ENCODE peak calls at places on chromosomes 1 and 21, in seven cellular contexts. Y, H, V, M, G, B and D are unnamed samples.

GRCh38 chr1:205656236-205656635 is 24.1 kb downstream of the SLC45A3 start:
- DNase-seq in Y (no peak), H (no peak), V (peak), M (no peak), G (peak), B (no peak), D (no peak)

GRCh38 chr21:46157396-46157986 is 2.1 kb upstream of the FTCD start:
- DNase-seq in Y (no peak), H (peak), V (no peak), M (no peak), G (no peak), B (no peak), D (no peak)

GRCh38 chr1:162305969-162306368 is 70.7 kb downstream of the SPATA46 start:
- DNase-seq in Y (no peak), H (no peak), V (no peak), M (no peak), G (peak), B (no peak), D (no peak)

GRCh38 chr1:171142081-171142450 is 43.0 kb upstream of the FMO2 start:
- DNase-seq in Y (no peak), H (no peak), V (peak), M (peak), G (peak), B (no peak), D (peak)

GRCh38 chr1:12433323-12434053 is 184.5 kb downstream of the DHRS3 start:
- DNase-seq in Y (peak), H (peak), V (peak), M (no peak), G (peak), B (no peak), D (peak)

GRCh38 chr1:36440044-36440443 is 10.2 kb downstream of the OSCP1 start:
- DNase-seq in Y (no peak), H (no peak), V (no peak), M (peak), G (no peak), B (no peak), D (no peak)

GRCh38 chr1:32334864-32335618 is 992 bp downstream of the MARCKSL1 start:
- DNase-seq in Y (no peak), H (no peak), V (peak), M (peak), G (peak), B (no peak), D (peak)

GRCh38 chr1:165862448-165862847 is 35.0 kb downstream of the UCK2 start:
- DNase-seq in Y (no peak), H (no peak), V (no peak), M (no peak), G (no peak), B (no peak), D (no peak)

GRCh38 chr1:77037990-77038389 is 170.7 kb downstream of the ST6GALNAC5 start:
- DNase-seq in Y (no peak), H (no peak), V (no peak), M (no peak), G (no peak), B (no peak), D (no peak)

GRCh38 chr1:62066713-62067112 is 127.9 kb upstream of the L1TD1 start:
- DNase-seq in Y (no peak), H (no peak), V (no peak), M (no peak), G (no peak), B (no peak), D (no peak)

GRCh38 chr1:118535901-118536300 is 350.9 kb upstream of the SPAG17 start:
- DNase-seq in Y (no peak), H (no peak), V (no peak), M (no peak), G (no peak), B (no peak), D (no peak)

GRCh38 chr1:209655832-209656231 is 3.6 kb upstream of the LAMB3 start:
- DNase-seq in Y (no peak), H (no peak), V (no peak), M (no peak), G (no peak), B (no peak), D (no peak)

GRCh38 chr1:56448937-56449336 is 130.4 kb downstream of the PLPP3 start:
- DNase-seq in Y (no peak), H (no peak), V (peak), M (peak), G (peak), B (no peak), D (peak)

GRCh38 chr1:205370780-205371179 is 14.1 kb upstream of the KLHDC8A start:
- DNase-seq in Y (no peak), H (no peak), V (no peak), M (no peak), G (no peak), B (no peak), D (no peak)

GRCh38 chr1:20484526-20485462 is 1.2 kb downstream of the CAMK2N1 start:
- DNase-seq in Y (peak), H (no peak), V (peak), M (peak), G (no peak), B (no peak), D (peak)

GRCh38 chr1:156667610-156667967 is 9.6 kb downstream of the NES start:
- DNase-seq in Y (no peak), H (no peak), V (peak), M (no peak), G (peak), B (no peak), D (no peak)

GRCh38 chr1:100539836-100540536 is 2.0 kb downstream of the GPR88 start:
- DNase-seq in Y (peak), H (peak), V (peak), M (no peak), G (peak), B (no peak), D (peak)

GRCh38 chr1:153548722-153549695 is at the start of gene S100A3:
- DNase-seq in Y (no peak), H (peak), V (peak), M (peak), G (peak), B (no peak), D (no peak)

GRCh38 chr1:91165033-91165654 is 143.3 kb upstream of the ZNF644 start:
- DNase-seq in Y (peak), H (peak), V (peak), M (peak), G (peak), B (peak), D (peak)

GRCh38 chr1:114035304-114035700 is 56.0 kb downstream of the OLFML3 start:
- DNase-seq in Y (no peak), H (peak), V (no peak), M (no peak), G (no peak), B (no peak), D (no peak)
- H3K4ac ChIP-seq in Y (no peak), H (no peak), V (no peak), M (no peak), G (no peak), B (peak), D (peak)

GRCh38 chr21:44701023-44701400 is 4.0 kb downstream of the KRTAP10-12 start:
- DNase-seq in Y (no peak), H (no peak), V (no peak), M (no peak), G (no peak), B (no peak), D (no peak)

GRCh38 chr21:44699502-44700001 is 2.6 kb downstream of the KRTAP10-12 start:
- DNase-seq in Y (no peak), H (no peak), V (no peak), M (no peak), G (no peak), B (no peak), D (no peak)

GRCh38 chr21:44701541-44701940 is 4.6 kb downstream of the KRTAP10-12 start:
- DNase-seq in Y (no peak), H (no peak), V (no peak), M (no peak), G (no peak), B (no peak), D (no peak)

GRCh38 chr21:44702111-44702972 is 5.4 kb downstream of the KRTAP10-12 start:
- DNase-seq in Y (no peak), H (no peak), V (no peak), M (no peak), G (no peak), B (no peak), D (no peak)

DNA sequence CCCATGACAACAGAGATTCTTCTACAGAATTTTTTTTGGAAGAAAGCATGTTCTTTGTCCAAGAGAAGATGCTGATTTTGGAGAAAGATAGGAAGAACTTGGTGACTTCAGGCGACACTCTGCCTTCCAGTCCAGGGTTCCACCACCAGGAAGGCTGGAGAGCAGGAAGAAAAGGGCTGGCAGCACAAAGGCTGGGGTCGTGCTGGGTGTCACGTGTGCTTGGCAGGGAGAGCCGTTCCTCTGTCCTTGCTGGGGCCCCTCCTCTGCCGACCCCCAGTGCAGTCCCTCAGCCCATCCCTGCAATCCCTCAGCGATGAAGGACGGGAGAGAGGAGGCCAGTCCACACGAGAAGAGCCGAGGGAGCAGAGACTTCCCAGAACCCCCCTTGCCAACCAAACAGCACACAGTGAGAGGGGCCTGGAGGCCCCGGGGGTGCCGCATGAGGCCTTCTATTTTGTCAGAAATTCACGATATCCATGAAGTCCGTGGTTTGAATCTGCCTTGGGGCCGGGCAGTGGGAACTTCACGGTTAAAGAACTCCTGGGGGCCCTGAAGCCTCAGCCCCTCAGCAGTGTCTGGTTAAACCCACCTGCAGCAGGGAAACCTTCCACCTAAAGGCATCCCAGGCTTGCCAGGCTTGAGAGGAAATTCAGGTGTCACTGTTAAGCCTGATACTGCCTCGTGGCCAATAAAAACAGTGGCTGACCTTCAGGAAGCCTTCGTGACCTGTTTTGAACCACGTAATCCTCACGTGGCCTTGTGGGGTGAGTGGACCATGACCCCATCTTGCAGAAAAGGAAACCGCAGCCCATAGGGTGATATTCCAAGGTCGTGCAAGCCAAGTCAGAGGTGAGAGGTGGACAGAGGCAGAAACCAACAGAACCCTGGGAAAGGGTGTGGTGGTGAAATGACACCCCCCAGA is 3.4 kb downstream of the KRTAP10-12 start:
- DNase-seq in Y (no peak), H (no peak), V (no peak), M (no peak), G (no peak), B (no peak), D (no peak)
- H3K4ac ChIP-seq in Y (no peak), H (no peak), V (no peak), M (no peak), G (no peak), B (no peak), D (no peak)

GRCh38 chr1:67605209-67605780 is 79.7 kb upstream of the GADD45A start:
- DNase-seq in Y (no peak), H (no peak), V (no peak), M (no peak), G (no peak), B (no peak), D (no peak)

GRCh38 chr1:67601539-67601938 is 83.5 kb upstream of the GADD45A start:
- DNase-seq in Y (no peak), H (peak), V (no peak), M (no peak), G (no peak), B (no peak), D (peak)

GRCh38 chr1:67604778-67605177 is 80.2 kb upstream of the GADD45A start:
- DNase-seq in Y (peak), H (no peak), V (no peak), M (no peak), G (no peak), B (no peak), D (peak)

GRCh38 chr1:67599085-67599484 is 85.9 kb upstream of the GADD45A start:
- DNase-seq in Y (no peak), H (no peak), V (no peak), M (no peak), G (no peak), B (no peak), D (no peak)

DNA sequence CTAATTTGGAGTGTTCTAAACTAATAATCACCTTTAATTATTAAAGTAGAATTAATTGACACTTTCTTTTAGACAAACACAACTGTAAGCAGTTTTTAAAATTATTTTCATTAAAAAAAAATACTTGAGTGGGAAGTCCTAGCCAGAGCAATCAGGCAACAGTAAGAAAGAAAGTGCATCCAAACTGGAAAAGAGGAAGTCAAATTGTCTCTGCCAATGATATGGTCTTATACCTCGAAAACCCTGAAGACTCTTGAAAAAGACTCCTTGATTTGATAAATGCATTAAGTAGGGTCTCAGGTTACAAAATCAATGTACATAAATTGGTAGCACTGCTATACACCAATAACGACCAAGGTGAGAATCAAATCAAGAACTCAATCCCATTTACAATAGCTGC is 83.0 kb upstream of the GADD45A start:
- DNase-seq in Y (no peak), H (no peak), V (no peak), M (no peak), G (no peak), B (no peak), D (no peak)
- H3K4ac ChIP-seq in Y (no peak), H (no peak), V (no peak), M (no peak), G (no peak), B (no peak), D (no peak)

DNA sequence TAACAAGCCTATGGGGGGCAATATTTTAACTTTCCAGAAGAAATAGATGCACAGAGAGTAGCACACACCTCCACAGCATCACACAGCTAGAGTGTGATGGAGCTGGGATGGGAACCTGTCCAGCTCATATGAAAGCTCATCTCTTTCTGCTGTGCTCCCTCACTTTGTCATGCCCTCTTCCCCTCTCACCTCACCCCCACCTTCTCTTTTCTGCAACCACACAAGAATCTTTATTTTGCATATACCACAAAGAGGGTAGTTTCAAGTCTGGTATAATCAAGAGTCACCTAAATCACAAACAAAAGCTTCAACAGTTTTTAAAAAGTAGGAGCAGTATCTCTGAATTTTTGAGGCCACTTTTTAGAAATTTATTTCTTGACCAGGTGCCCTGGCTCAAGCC is 22.6 kb downstream of the FOXD2 start:
- DNase-seq in Y (no peak), H (no peak), V (no peak), M (no peak), G (no peak), B (no peak), D (no peak)
- H3K4ac ChIP-seq in Y (no peak), H (no peak), V (no peak), M (no peak), G (no peak), B (no peak), D (no peak)

GRCh38 chr1:243416510-243416909 is 160.7 kb downstream of the SDCCAG8 start:
- DNase-seq in Y (no peak), H (no peak), V (no peak), M (no peak), G (no peak), B (no peak), D (no peak)

GRCh38 chr1:243411472-243411871 is 155.6 kb downstream of the SDCCAG8 start:
- DNase-seq in Y (no peak), H (no peak), V (no peak), M (no peak), G (no peak), B (no peak), D (no peak)

GRCh38 chr1:243414152-243414494 is 158.3 kb downstream of the SDCCAG8 start:
- DNase-seq in Y (no peak), H (no peak), V (no peak), M (no peak), G (no peak), B (no peak), D (no peak)

GRCh38 chr1:243415663-243416365 is 160.0 kb downstream of the SDCCAG8 start:
- DNase-seq in Y (no peak), H (no peak), V (no peak), M (no peak), G (no peak), B (no peak), D (peak)

GRCh38 chr1:243413431-243414151 is 157.8 kb downstream of the SDCCAG8 start:
- DNase-seq in Y (no peak), H (no peak), V (no peak), M (no peak), G (no peak), B (peak), D (peak)
- H3K4ac ChIP-seq in Y (no peak), H (no peak), V (no peak), M (no peak), G (no peak), B (no peak), D (no peak)

GRCh38 chr1:201585099-201585498 is 46.2 kb downstream of the NAV1 start:
- DNase-seq in Y (no peak), H (no peak), V (peak), M (no peak), G (peak), B (no peak), D (no peak)

GRCh38 chr1:201582977-201583376 is 44.0 kb downstream of the NAV1 start:
- DNase-seq in Y (no peak), H (no peak), V (no peak), M (no peak), G (no peak), B (no peak), D (no peak)

GRCh38 chr1:201584510-201584991 is 45.6 kb downstream of the NAV1 start:
- DNase-seq in Y (no peak), H (no peak), V (peak), M (peak), G (peak), B (no peak), D (no peak)

GRCh38 chr1:201582261-201582951 is 43.5 kb downstream of the NAV1 start:
- DNase-seq in Y (no peak), H (no peak), V (peak), M (no peak), G (peak), B (no peak), D (peak)

GRCh38 chr1:201583663-201584062 is 44.7 kb downstream of the NAV1 start:
- DNase-seq in Y (no peak), H (no peak), V (no peak), M (no peak), G (no peak), B (no peak), D (no peak)
- H3K4ac ChIP-seq in Y (no peak), H (no peak), V (peak), M (no peak), G (peak), B (no peak), D (no peak)

DNA sequence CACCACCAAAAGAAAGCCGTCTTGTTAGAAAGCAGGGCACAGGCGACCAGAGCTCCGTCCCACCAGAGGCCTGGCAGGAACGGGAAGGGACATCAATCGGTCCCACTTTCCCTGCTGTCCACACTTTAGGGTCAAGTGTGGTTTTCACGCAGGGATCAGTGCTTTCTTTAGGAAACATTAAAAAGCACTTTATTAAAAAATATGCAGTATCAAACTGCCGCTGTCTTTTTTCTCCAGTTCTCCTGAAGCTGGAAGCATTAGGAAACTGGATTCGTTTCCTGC is 437 bp downstream of the IFNLR1 start:
- DNase-seq in Y (no peak), H (no peak), V (no peak), M (peak), G (no peak), B (no peak), D (no peak)
- H3K4ac ChIP-seq in Y (no peak), H (no peak), V (no peak), M (peak), G (no peak), B (no peak), D (no peak)

DNA sequence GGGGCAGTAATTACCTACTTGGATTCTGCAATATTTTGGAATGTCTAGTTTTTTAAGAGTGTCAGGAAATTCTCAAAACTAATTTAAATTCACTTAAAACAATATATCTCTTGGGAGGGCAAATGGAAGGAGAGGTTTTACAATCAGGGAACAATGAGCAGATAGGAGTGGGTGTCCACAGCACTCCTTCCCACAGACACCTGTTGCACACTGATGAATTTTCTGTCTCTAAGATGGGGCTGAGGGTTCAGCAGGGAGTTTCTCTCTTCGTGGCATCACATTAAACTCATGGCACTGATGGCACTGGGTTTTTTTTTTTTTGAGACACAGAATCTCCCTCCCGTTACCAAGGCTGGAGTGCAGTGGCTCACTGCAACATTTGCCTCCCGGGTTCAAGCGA is 5.5 kb downstream of the PHF13 start:
- DNase-seq in Y (no peak), H (no peak), V (no peak), M (no peak), G (no peak), B (no peak), D (no peak)
- H3K4ac ChIP-seq in Y (no peak), H (no peak), V (no peak), M (peak), G (no peak), B (no peak), D (no peak)